ENCODE peak calls at places on chromosomes 7 and 10, in four cellular contexts. One of them, this sample, is unnamed.

GRCh38 chr10:29109700-29110099 is 179.2 kb upstream of the LYZL1 start:
- DNase-seq in activated CD8-positive, alpha-beta memory T cell treated with anti-CD3 and anti-CD28 coated beads, Interleukin-2, amount 50 U/mL, for 48 hours: no peak
- DNase-seq in amniotic stem cell: no peak
- DNase-seq in H54: no peak
- DNase-seq in this sample: no peak

GRCh38 chr7:41487229-41487861 is 215.5 kb downstream of the INHBA start:
- DNase-seq in activated CD8-positive, alpha-beta memory T cell treated with anti-CD3 and anti-CD28 coated beads, Interleukin-2, amount 50 U/mL, for 48 hours: no peak
- DNase-seq in amniotic stem cell: no peak
- DNase-seq in H54: no peak
- DNase-seq in this sample: no peak

GRCh38 chr10:7027913-7028808 is 382.7 kb downstream of the SFMBT2 start:
- DNase-seq in activated CD8-positive, alpha-beta memory T cell treated with anti-CD3 and anti-CD28 coated beads, Interleukin-2, amount 50 U/mL, for 48 hours: no peak
- DNase-seq in amniotic stem cell: no peak
- DNase-seq in H54: no peak
- DNase-seq in this sample: no peak

GRCh38 chr10:3748484-3748883 is 36.5 kb downstream of the KLF6 start:
- DNase-seq in activated CD8-positive, alpha-beta memory T cell treated with anti-CD3 and anti-CD28 coated beads, Interleukin-2, amount 50 U/mL, for 48 hours: no peak
- DNase-seq in amniotic stem cell: no peak
- DNase-seq in H54: no peak
- DNase-seq in this sample: no peak

GRCh38 chr7:115689941-115690340 is 340.6 kb downstream of the TFEC start:
- DNase-seq in activated CD8-positive, alpha-beta memory T cell treated with anti-CD3 and anti-CD28 coated beads, Interleukin-2, amount 50 U/mL, for 48 hours: no peak
- DNase-seq in amniotic stem cell: no peak
- DNase-seq in H54: no peak
- DNase-seq in this sample: no peak

GRCh38 chr7:31767686-31768358 is 80.8 kb downstream of the PPP1R17 start:
- DNase-seq in activated CD8-positive, alpha-beta memory T cell treated with anti-CD3 and anti-CD28 coated beads, Interleukin-2, amount 50 U/mL, for 48 hours: no peak
- DNase-seq in amniotic stem cell: no peak
- DNase-seq in H54: no peak
- DNase-seq in this sample: no peak

GRCh38 chr10:77643795-77644468 is 6.3 kb upstream of the KCNMA1 start:
- DNase-seq in activated CD8-positive, alpha-beta memory T cell treated with anti-CD3 and anti-CD28 coated beads, Interleukin-2, amount 50 U/mL, for 48 hours: no peak
- DNase-seq in amniotic stem cell: peak; percentile 51
- DNase-seq in H54: peak; percentile 59
- DNase-seq in this sample: no peak

GRCh38 chr10:124545756-124546369 is 84.2 kb downstream of the LHPP start:
- DNase-seq in activated CD8-positive, alpha-beta memory T cell treated with anti-CD3 and anti-CD28 coated beads, Interleukin-2, amount 50 U/mL, for 48 hours: no peak
- DNase-seq in amniotic stem cell: no peak
- DNase-seq in H54: no peak
- DNase-seq in this sample: no peak

GRCh38 chr7:101947899-101948298 is 130.5 kb downstream of the CUX1 start:
- DNase-seq in activated CD8-positive, alpha-beta memory T cell treated with anti-CD3 and anti-CD28 coated beads, Interleukin-2, amount 50 U/mL, for 48 hours: no peak
- DNase-seq in amniotic stem cell: no peak
- DNase-seq in H54: no peak
- DNase-seq in this sample: no peak

GRCh38 chr10:4535531-4535930 is 290.5 kb upstream of the AKR1E2 start:
- DNase-seq in activated CD8-positive, alpha-beta memory T cell treated with anti-CD3 and anti-CD28 coated beads, Interleukin-2, amount 50 U/mL, for 48 hours: no peak
- DNase-seq in amniotic stem cell: no peak
- DNase-seq in H54: no peak
- DNase-seq in this sample: no peak

GRCh38 chr7:108080094-108080656 is 50.0 kb downstream of the LAMB4 start:
- DNase-seq in activated CD8-positive, alpha-beta memory T cell treated with anti-CD3 and anti-CD28 coated beads, Interleukin-2, amount 50 U/mL, for 48 hours: no peak
- DNase-seq in amniotic stem cell: no peak
- DNase-seq in H54: no peak
- DNase-seq in this sample: no peak

GRCh38 chr7:11557627-11558026 is 274.4 kb downstream of the THSD7A start:
- DNase-seq in activated CD8-positive, alpha-beta memory T cell treated with anti-CD3 and anti-CD28 coated beads, Interleukin-2, amount 50 U/mL, for 48 hours: no peak
- DNase-seq in amniotic stem cell: no peak
- DNase-seq in H54: peak; percentile 12
- DNase-seq in this sample: no peak

GRCh38 chr7:105875505-105875904 is 894 bp downstream of the ATXN7L1 start:
- DNase-seq in activated CD8-positive, alpha-beta memory T cell treated with anti-CD3 and anti-CD28 coated beads, Interleukin-2, amount 50 U/mL, for 48 hours: no peak
- DNase-seq in amniotic stem cell: no peak
- DNase-seq in H54: no peak
- DNase-seq in this sample: no peak

GRCh38 chr10:61159253-61159652 is 215.3 kb upstream of the RHOBTB1 start:
- DNase-seq in activated CD8-positive, alpha-beta memory T cell treated with anti-CD3 and anti-CD28 coated beads, Interleukin-2, amount 50 U/mL, for 48 hours: no peak
- DNase-seq in amniotic stem cell: no peak
- DNase-seq in H54: no peak
- DNase-seq in this sample: no peak

GRCh38 chr7:121079425-121080169 is 91.1 kb downstream of the CPED1 start:
- DNase-seq in activated CD8-positive, alpha-beta memory T cell treated with anti-CD3 and anti-CD28 coated beads, Interleukin-2, amount 50 U/mL, for 48 hours: no peak
- DNase-seq in amniotic stem cell: no peak
- DNase-seq in H54: no peak
- DNase-seq in this sample: no peak

GRCh38 chr7:87534072-87534471 is 58.6 kb upstream of the ABCB4 start:
- DNase-seq in activated CD8-positive, alpha-beta memory T cell treated with anti-CD3 and anti-CD28 coated beads, Interleukin-2, amount 50 U/mL, for 48 hours: no peak
- DNase-seq in amniotic stem cell: no peak
- DNase-seq in H54: no peak
- DNase-seq in this sample: no peak

GRCh38 chr10:85510682-85511081 is 855.9 kb downstream of the GRID1 start:
- DNase-seq in activated CD8-positive, alpha-beta memory T cell treated with anti-CD3 and anti-CD28 coated beads, Interleukin-2, amount 50 U/mL, for 48 hours: no peak
- DNase-seq in amniotic stem cell: no peak
- DNase-seq in H54: no peak
- DNase-seq in this sample: no peak

GRCh38 chr7:125645770-125646169 is 716.1 kb upstream of the POT1 start:
- DNase-seq in activated CD8-positive, alpha-beta memory T cell treated with anti-CD3 and anti-CD28 coated beads, Interleukin-2, amount 50 U/mL, for 48 hours: no peak
- DNase-seq in amniotic stem cell: no peak
- DNase-seq in H54: no peak
- DNase-seq in this sample: no peak

GRCh38 chr7:40299097-40299496 is 164.3 kb downstream of the SUGCT start:
- DNase-seq in activated CD8-positive, alpha-beta memory T cell treated with anti-CD3 and anti-CD28 coated beads, Interleukin-2, amount 50 U/mL, for 48 hours: no peak
- DNase-seq in amniotic stem cell: peak; percentile 28
- DNase-seq in H54: peak; percentile 38
- DNase-seq in this sample: no peak

GRCh38 chr7:30146127-30146612 is 11.4 kb downstream of the MTURN start:
- DNase-seq in activated CD8-positive, alpha-beta memory T cell treated with anti-CD3 and anti-CD28 coated beads, Interleukin-2, amount 50 U/mL, for 48 hours: no peak
- DNase-seq in amniotic stem cell: no peak
- DNase-seq in H54: no peak
- DNase-seq in this sample: no peak

GRCh38 chr10:48545462-48546145 is 59.3 kb downstream of the ARHGAP22 start:
- DNase-seq in activated CD8-positive, alpha-beta memory T cell treated with anti-CD3 and anti-CD28 coated beads, Interleukin-2, amount 50 U/mL, for 48 hours: no peak
- DNase-seq in amniotic stem cell: no peak
- DNase-seq in H54: no peak
- DNase-seq in this sample: no peak

This sample was measured in T-helper 9 cell.